ENCODE peak calls at places on chromosomes 1 and 21, in four cellular contexts. L is mucosa of descending colon, B is IMR-90, C is Peyer's patch. T is an unnamed sample.

GRCh38 chr1:170377896-170378634 is 153.9 kb upstream of the GORAB start:
- DNase-seq in L (no peak), B (no peak), C (no peak), T (no peak)

GRCh38 chr1:222921951-222922350 is 107.1 kb downstream of the DISP1 start:
- DNase-seq in L (no peak), B (no peak), C (no peak), T (no peak)

GRCh38 chr1:174039069-174039468 is 16.9 kb upstream of the RC3H1 start:
- DNase-seq in L (no peak), B (peak; percentile 62), C (no peak), T (no peak)

GRCh38 chr1:19484793-19485361 is 462 bp downstream of the CAPZB start:
- DNase-seq in L (no peak), B (no peak), C (no peak), T (no peak)

GRCh38 chr1:183881387-183882084 is 76.6 kb downstream of the RGL1 start:
- DNase-seq in L (peak; percentile 58), B (peak; percentile 86), C (no peak), T (no peak)

GRCh38 chr1:207097871-207098324 is 6.1 kb upstream of the C4BPA start:
- DNase-seq in L (no peak), B (no peak), C (no peak), T (no peak)

GRCh38 chr1:65221638-65222421 is 73.8 kb downstream of the AK4 start:
- DNase-seq in L (no peak), B (no peak), C (no peak), T (no peak)

GRCh38 chr1:200739499-200740290 is 1.0 kb downstream of the CAMSAP2 start:
- DNase-seq in L (no peak), B (no peak), C (peak; percentile 50), T (peak; percentile 48)

GRCh38 chr21:43825936-43826622 is 36.7 kb downstream of the RRP1 start:
- DNase-seq in L (no peak), B (no peak), C (no peak), T (no peak)

GRCh38 chr1:203512830-203513578 is 19.1 kb downstream of the OPTC start:
- DNase-seq in L (no peak), B (peak; percentile 97), C (peak; percentile 60), T (no peak)

GRCh38 chr1:19635646-19636045 is 8.5 kb upstream of the NBL1 start:
- DNase-seq in L (no peak), B (peak; percentile 20), C (no peak), T (no peak)

GRCh38 chr1:70966018-70966638 is 81.5 kb downstream of the PTGER3 start:
- DNase-seq in L (no peak), B (peak; percentile 0), C (no peak), T (no peak)

GRCh38 chr1:200894712-200895447 is at the start of gene INAVA:
- DNase-seq in L (peak; percentile 87), B (no peak), C (peak; percentile 86), T (no peak)

GRCh38 chr1:66182551-66183178 is 351.3 kb upstream of the SGIP1 start:
- DNase-seq in L (no peak), B (peak; percentile 81), C (no peak), T (peak; percentile 20)

GRCh38 chr21:8992731-8993174 is 1528.6 kb upstream of the TPTE start:
- DNase-seq in L (peak; percentile 47), B (no peak), C (no peak), T (no peak)

GRCh38 chr21:45938453-45938755 is 43.2 kb upstream of the COL6A1 start:
- DNase-seq in L (no peak), B (no peak), C (no peak), T (no peak)

GRCh38 chr1:33111965-33112364 is 31.0 kb downstream of the AZIN2 start:
- DNase-seq in L (no peak), B (peak; percentile 44), C (no peak), T (no peak)

GRCh38 chr1:67713071-67713806 is 28.2 kb downstream of the GADD45A start:
- DNase-seq in L (no peak), B (peak; percentile 91), C (peak; percentile 77), T (no peak)

GRCh38 chr21:16533692-16534407 is 804.1 kb downstream of the USP25 start:
- DNase-seq in L (no peak), B (no peak), C (no peak), T (no peak)

GRCh38 chr1:206608108-206608698 is 4.1 kb downstream of the EIF2D start:
- DNase-seq in L (no peak), B (peak; percentile 37), C (peak; percentile 61), T (peak; percentile 29)

GRCh38 chr1:237610157-237610556 is 280.6 kb downstream of the ZP4 start:
- DNase-seq in L (no peak), B (no peak), C (no peak), T (no peak)

GRCh38 chr1:240151126-240151735 is 59.5 kb downstream of the FMN2 start:
- DNase-seq in L (no peak), B (no peak), C (no peak), T (no peak)

GRCh38 chr21:21332492-21332891 is 334.3 kb downstream of the NCAM2 start:
- DNase-seq in L (no peak), B (no peak), C (no peak), T (no peak)
- H3K9me3 ChIP-seq in L (peaks cover 4% of the 10 kb centered on the region), B (no peaks in the 10 kb centered on the region), C (no peaks in the 10 kb centered on the region), T (no peaks in the 10 kb centered on the region)

GRCh38 chr21:39439232-39439631 is 6.3 kb downstream of the LCA5L start:
- DNase-seq in L (no peak), B (no peak), C (no peak), T (no peak)
- H3K9me3 ChIP-seq in L (no peaks in the 10 kb centered on the region), B (no peaks in the 10 kb centered on the region), C (no peaks in the 10 kb centered on the region), T (no peaks in the 10 kb centered on the region)

GRCh38 chr21:32030146-32030652 is 157.4 kb downstream of the HUNK start:
- DNase-seq in L (no peak), B (no peak), C (no peak), T (no peak)
- H3K9me3 ChIP-seq in L (no peaks in the 10 kb centered on the region), B (no peaks in the 10 kb centered on the region), C (no peaks in the 10 kb centered on the region), T (no peaks in the 10 kb centered on the region)

GRCh38 chr1:25502957-25503356 is 40.4 kb upstream of the LDLRAP1 start:
- DNase-seq in L (no peak), B (peak; percentile 79), C (no peak), T (no peak)

GRCh38 chr1:25501235-25502058 is 42.0 kb upstream of the LDLRAP1 start:
- DNase-seq in L (no peak), B (peak; percentile 89), C (no peak), T (no peak)

GRCh38 chr1:25505706-25506385 is 37.6 kb upstream of the LDLRAP1 start:
- DNase-seq in L (no peak), B (no peak), C (peak; percentile 25), T (no peak)

GRCh38 chr1:25504706-25505560 is 38.5 kb upstream of the LDLRAP1 start:
- DNase-seq in L (no peak), B (peak; percentile 39), C (no peak), T (no peak)

DNA sequence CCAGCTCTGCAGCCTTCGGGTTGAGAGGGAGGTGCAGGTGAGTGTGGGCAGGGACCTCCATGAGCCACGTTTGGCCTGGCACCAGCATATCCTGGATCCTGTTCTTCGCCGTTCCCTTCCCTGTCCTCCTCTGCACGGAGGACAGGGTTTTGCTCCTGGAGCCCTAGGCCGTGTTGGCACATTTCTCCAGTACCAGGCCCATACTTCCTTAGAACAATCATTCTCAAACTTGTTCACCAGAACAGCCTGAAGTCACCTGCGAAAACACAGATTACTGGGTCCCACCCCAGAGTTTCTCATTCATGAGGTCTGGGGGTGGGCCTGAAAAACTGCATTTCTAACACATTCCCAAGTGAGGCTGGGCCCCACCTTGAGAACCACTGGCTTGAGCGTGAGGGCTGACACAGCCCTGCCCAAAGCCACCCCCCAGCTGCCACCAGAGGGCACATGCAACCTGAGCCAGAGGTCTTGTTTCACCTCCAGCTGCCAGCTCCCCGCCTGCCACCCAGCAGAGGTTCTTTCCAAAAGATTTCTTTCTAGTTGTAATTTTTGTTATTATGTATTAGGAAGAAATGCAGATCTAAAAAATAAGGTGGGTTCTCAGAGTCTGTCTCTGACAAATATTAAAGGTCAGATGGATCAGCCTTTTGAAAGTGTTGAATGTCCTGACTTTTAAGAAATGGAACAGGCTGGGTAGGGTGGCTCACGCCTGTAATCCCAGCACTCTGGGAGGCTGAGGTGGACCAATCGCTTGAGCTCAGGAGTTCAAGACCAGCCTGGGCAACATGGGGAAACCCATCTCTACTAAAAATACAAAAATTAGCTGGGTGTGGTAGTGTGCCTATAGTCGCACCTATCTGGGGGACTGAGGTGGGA is 39.6 kb upstream of the LDLRAP1 start:
- DNase-seq in L (peak; percentile 70), B (no peak), C (peak; percentile 78), T (peak; percentile 43)
- H3K9me3 ChIP-seq in L (no peaks in the 10 kb centered on the region), B (no peaks in the 10 kb centered on the region), C (no peaks in the 10 kb centered on the region), T (no peaks in the 10 kb centered on the region)

T was measured in T-helper 17 cell.